ENCODE peak calls at places on chromosomes 11 and 22, in five cellular contexts. K is NCI-H1092, L is ELF-1, J is A549, B is neural crest cell. N is an unnamed sample.

GRCh38 chr11:64787526-64788320 is 9.4 kb upstream of the SF1 start:
- DNase-seq in L (peak), B (peak), J (peak), K (no peak), N (peak)

GRCh38 chr22:17970205-17970708 is 54.1 kb downstream of the MICAL3 start:
- DNase-seq in K (no peak), L (no peak), B (no peak), J (no peak), N (peak)

GRCh38 chr11:63613517-63614135 is 607 bp downstream of the PLAAT3 start:
- DNase-seq in K (no peak), J (peak), L (peak), B (no peak), N (peak)

GRCh38 chr11:48165426-48165825 is 51.2 kb upstream of the OR4B1 start:
- DNase-seq in B (no peak), K (no peak), L (no peak), J (no peak), N (no peak)

GRCh38 chr11:116895053-116895757 is 57.8 kb upstream of the APOA1 start:
- DNase-seq in J (peak), B (peak), L (peak), K (no peak), N (peak)

GRCh38 chr11:129895126-129896041 is at the start of gene NFRKB:
- DNase-seq in L (peak), J (peak), K (peak), B (peak), N (peak)

GRCh38 chr11:92828576-92828975 is 140.9 kb upstream of the MTNR1B start:
- DNase-seq in L (peak), K (no peak), J (no peak), B (peak), N (peak)

GRCh38 chr22:42887114-42887513 is 30.0 kb upstream of the ARFGAP3 start:
- DNase-seq in B (no peak), L (no peak), K (no peak), J (no peak), N (no peak)

GRCh38 chr11:128931661-128932060 is 11.0 kb downstream of the TP53AIP1 start:
- DNase-seq in J (no peak), L (peak), B (no peak), K (no peak), N (no peak)

GRCh38 chr11:126570489-126570888 is 215.0 kb downstream of the ST3GAL4 start:
- DNase-seq in L (no peak), B (no peak), K (no peak), J (no peak), N (no peak)

GRCh38 chr22:45309422-45310227 is at the start of gene FAM118A:
- DNase-seq in B (peak), J (peak), K (peak), L (peak), N (peak)

GRCh38 chr22:23613193-23613973 is 18.7 kb downstream of the DRICH1 start:
- DNase-seq in B (no peak), L (no peak), K (no peak), J (no peak), N (no peak)

GRCh38 chr11:44005076-44005800 is 42.5 kb upstream of the ACCSL start:
- DNase-seq in B (peak), J (no peak), L (no peak), K (peak), N (peak)

GRCh38 chr11:62487698-62488551 is 58.7 kb downstream of the AHNAK start:
- DNase-seq in B (no peak), L (no peak), J (no peak), K (peak), N (no peak)

GRCh38 chr22:25833091-25833490 is 91.1 kb downstream of the MYO18B start:
- DNase-seq in B (no peak), K (no peak), L (no peak), J (no peak), N (no peak)

GRCh38 chr22:22770280-22770871 is 117.2 kb upstream of the IGLL5 start:
- DNase-seq in J (peak), K (no peak), L (peak), B (peak), N (peak)

GRCh38 chr11:38330578-38330977 is 1732.5 kb upstream of the RAG2 start:
- DNase-seq in K (no peak), B (no peak), J (no peak), L (no peak), N (no peak)

GRCh38 chr22:25167082-25167481 is 32.6 kb upstream of the CRYBB3 start:
- DNase-seq in L (no peak), K (no peak), B (no peak), J (no peak), N (no peak)

GRCh38 chr22:45284705-45285305 is at the start of gene UPK3A:
- DNase-seq in J (no peak), B (peak), L (peak), K (no peak), N (peak)

GRCh38 chr11:44839458-44840084 is 111.1 kb downstream of the TP53I11 start:
- DNase-seq in J (no peak), L (no peak), K (no peak), B (no peak), N (peak)

GRCh38 chr11:108591893-108592292 is 1.7 kb downstream of the EXPH5 start:
- DNase-seq in K (no peak), J (no peak), B (no peak), L (no peak), N (no peak)

GRCh38 chr11:65895482-65895981 is 4.7 kb downstream of the FOSL1 start:
- DNase-seq in L (no peak), B (no peak), K (no peak), J (no peak), N (no peak)

GRCh38 chr11:115471367-115471766 is 32.8 kb downstream of the CADM1 start:
- DNase-seq in L (no peak), J (peak), K (no peak), B (no peak), N (peak)

GRCh38 chr11:101442936-101443521 is 140.8 kb downstream of the TRPC6 start:
- DNase-seq in B (no peak), J (no peak), L (no peak), K (no peak), N (no peak)

GRCh38 chr11:123233280-123233977 is 38.4 kb upstream of the CLMP start:
- DNase-seq in J (no peak), K (no peak), L (no peak), B (no peak), N (no peak)

GRCh38 chr11:128632151-128632791 is 44.9 kb upstream of the ETS1 start:
- DNase-seq in K (no peak), L (peak), B (peak), J (peak), N (peak)

GRCh38 chr11:117795726-117796455 is 1.1 kb downstream of the DSCAML1 start:
- DNase-seq in J (no peak), B (no peak), L (peak), K (no peak), N (no peak)

GRCh38 chr11:57335343-57336110 is at the start of gene SSRP1:
- DNase-seq in L (peak), B (peak), J (peak), K (peak), N (peak)

GRCh38 chr22:29606320-29606719 is 2.9 kb downstream of the NF2 start:
- DNase-seq in L (peak), K (no peak), J (no peak), B (no peak), N (no peak)

N was measured in BE2C.